ENCODE peak calls at places on chromosomes 12 and 14, in four cellular contexts. J, V, G and R are unnamed samples.
A peak's percentile ranks its signal among the peaks of the same experiment; 100 is the strongest.

GRCh38 chr12:20624718-20625117 is 70.4 kb upstream of the SLCO1C1 start:
- DNase-seq in G (no peak), V (peak; percentile 30), J (no peak), R (no peak)

GRCh38 chr12:130194154-130194553 is 31.9 kb downstream of the FZD10 start:
- DNase-seq in J (no peak), G (no peak), V (no peak), R (no peak)

GRCh38 chr12:7346571-7347225 is 42.8 kb downstream of the ACSM4 start:
- DNase-seq in J (no peak), G (no peak), V (no peak), R (no peak)

GRCh38 chr12:50845021-50845647 is 2.4 kb downstream of the TMPRSS12 start:
- DNase-seq in V (peak; percentile 33), G (no peak), J (no peak), R (no peak)

GRCh38 chr12:103524238-103524875 is 28.6 kb upstream of the C12orf42 start:
- DNase-seq in J (no peak), G (no peak), V (no peak), R (no peak)

GRCh38 chr14:91298576-91298975 is 54.1 kb upstream of the GPR68 start:
- DNase-seq in G (no peak), J (no peak), V (no peak), R (no peak)

GRCh38 chr12:31019561-31020308 is 53.9 kb upstream of the DDX11 start:
- DNase-seq in G (no peak), J (no peak), V (no peak), R (no peak)

GRCh38 chr14:103623883-103624482 is 5.0 kb upstream of the KLC1 start:
- DNase-seq in J (no peak), V (no peak), G (no peak), R (no peak)

GRCh38 chr12:54439096-54439495 is 20.0 kb upstream of the ITGA5 start:
- DNase-seq in V (no peak), J (no peak), G (no peak), R (no peak)

GRCh38 chr12:71846322-71846940 is 6.9 kb downstream of the TBC1D15 start:
- DNase-seq in V (peak; percentile 47), G (no peak), J (no peak), R (peak; percentile 12)

GRCh38 chr14:64225156-64225757 is 68.9 kb downstream of the ESR2 start:
- DNase-seq in G (no peak), J (no peak), V (no peak), R (no peak)

GRCh38 chr14:90496379-90496778 is 99.5 kb downstream of the CALM1 start:
- DNase-seq in G (no peak), J (no peak), V (no peak), R (no peak)

GRCh38 chr12:131138638-131139362 is 185.1 kb downstream of the ADGRD1 start:
- DNase-seq in G (no peak), V (no peak), J (no peak), R (no peak)

GRCh38 chr12:125549836-125550235 is 484.6 kb downstream of the AACS start:
- DNase-seq in G (no peak), J (no peak), V (no peak), R (no peak)

GRCh38 chr14:29650554-29651269 is 276.9 kb downstream of the PRKD1 start:
- DNase-seq in G (no peak), J (no peak), V (no peak), R (no peak)

GRCh38 chr12:120402217-120402616 is 33.3 kb upstream of the MSI1 start:
- DNase-seq in V (no peak), G (no peak), J (no peak), R (no peak)

GRCh38 chr14:69573205-69573840 is 1.3 kb downstream of the CCDC177 start:
- DNase-seq in G (no peak), V (no peak), J (no peak), R (no peak)

GRCh38 chr14:102902523-102903247 is 19.8 kb upstream of the AMN start:
- DNase-seq in V (no peak), G (no peak), J (no peak), R (no peak)

GRCh38 chr12:131642101-131642540 is 68.8 kb upstream of the SFSWAP start:
- DNase-seq in G (no peak), J (no peak), V (no peak), R (no peak)

GRCh38 chr12:39420043-39420442 is 22.9 kb downstream of the KIF21A start:
- DNase-seq in J (no peak), G (no peak), V (no peak), R (no peak)

GRCh38 chr12:118271770-118272417 is 100.8 kb downstream of the TAOK3 start:
- DNase-seq in G (no peak), J (no peak), V (no peak), R (peak; percentile 54)

GRCh38 chr14:21990116-21990515 is 316.5 kb upstream of the OR4E1 start:
- DNase-seq in J (no peak), G (no peak), V (no peak), R (no peak)
- TF ChIP-seq CTCF in J (no peak), G (peak; percentile 61), V (peak; percentile 28), R (peak; percentile 58)

GRCh38 chr12:10094648-10095047 is 4.1 kb downstream of the CLEC1A start:
- DNase-seq in G (no peak), V (no peak), J (no peak), R (no peak)
- H3K4me3 ChIP-seq in G (no peak overlapping the region), V (no peak overlapping the region), J (no peak overlapping the region), R (no peak overlapping the region)

DNA sequence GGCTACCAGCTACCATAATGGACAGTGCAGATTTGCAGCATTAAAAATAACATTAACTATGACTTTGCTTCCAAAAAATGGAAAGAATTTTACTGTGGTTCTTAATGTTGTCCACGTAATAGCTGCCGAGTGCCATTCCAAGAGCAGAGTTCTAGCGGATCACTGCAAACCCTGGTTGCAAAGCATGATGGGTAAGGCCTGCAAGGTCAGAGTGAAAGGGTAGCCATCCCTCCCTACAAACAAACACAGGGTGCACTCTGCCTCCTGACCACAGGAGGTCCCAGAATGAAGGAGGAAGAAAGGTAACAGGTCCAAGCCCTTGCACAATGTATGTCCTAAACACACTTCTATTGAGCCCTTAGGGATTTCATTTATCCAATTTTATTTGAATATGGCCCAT is 157.6 kb downstream of the DPF3 start:
- DNase-seq in V (peak; percentile 83), J (no peak), G (no peak), R (no peak)
- TF ChIP-seq CTCF in V (no peak), J (no peak), G (no peak), R (no peak)

DNA sequence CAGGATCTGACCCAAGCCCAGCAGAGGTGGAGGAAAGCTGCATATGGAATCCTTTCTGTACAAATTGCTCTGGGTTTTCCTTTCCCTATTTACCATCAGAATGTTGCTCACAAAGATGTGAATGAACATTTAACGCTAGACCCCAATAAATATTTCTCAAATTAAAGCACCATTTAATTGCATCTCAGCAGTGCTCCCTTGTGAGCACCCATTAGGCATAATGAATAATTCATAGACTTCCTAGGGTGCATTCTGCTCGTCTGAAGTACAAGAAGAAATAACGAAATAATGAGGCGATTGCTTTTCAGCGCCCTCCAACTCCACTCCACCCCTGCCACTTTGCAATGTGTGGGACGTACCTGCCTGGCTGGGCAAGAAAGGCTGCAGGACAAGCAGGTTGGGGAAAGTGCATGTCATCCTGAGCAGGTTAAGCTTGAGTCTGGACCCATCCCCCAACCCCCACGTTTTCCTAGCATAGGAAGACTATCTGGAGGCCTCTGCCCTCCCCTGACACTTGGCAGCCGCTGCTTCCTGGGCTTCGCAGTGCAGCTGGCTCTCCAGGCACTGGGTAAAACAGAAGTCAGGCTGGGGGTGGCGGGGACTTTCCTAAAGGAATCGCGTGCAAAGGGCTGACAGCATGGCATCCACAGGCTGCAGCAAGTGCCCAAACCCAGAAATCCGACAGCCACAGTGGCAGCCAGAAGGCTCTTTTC is 253.8 kb downstream of the DUSP6 start:
- DNase-seq in G (no peak), V (peak; percentile 7), J (no peak), R (no peak)
- H3K4me3 ChIP-seq in G (no peak overlapping the region), V (no peak overlapping the region), J (no peak overlapping the region), R (no peak overlapping the region)

DNA sequence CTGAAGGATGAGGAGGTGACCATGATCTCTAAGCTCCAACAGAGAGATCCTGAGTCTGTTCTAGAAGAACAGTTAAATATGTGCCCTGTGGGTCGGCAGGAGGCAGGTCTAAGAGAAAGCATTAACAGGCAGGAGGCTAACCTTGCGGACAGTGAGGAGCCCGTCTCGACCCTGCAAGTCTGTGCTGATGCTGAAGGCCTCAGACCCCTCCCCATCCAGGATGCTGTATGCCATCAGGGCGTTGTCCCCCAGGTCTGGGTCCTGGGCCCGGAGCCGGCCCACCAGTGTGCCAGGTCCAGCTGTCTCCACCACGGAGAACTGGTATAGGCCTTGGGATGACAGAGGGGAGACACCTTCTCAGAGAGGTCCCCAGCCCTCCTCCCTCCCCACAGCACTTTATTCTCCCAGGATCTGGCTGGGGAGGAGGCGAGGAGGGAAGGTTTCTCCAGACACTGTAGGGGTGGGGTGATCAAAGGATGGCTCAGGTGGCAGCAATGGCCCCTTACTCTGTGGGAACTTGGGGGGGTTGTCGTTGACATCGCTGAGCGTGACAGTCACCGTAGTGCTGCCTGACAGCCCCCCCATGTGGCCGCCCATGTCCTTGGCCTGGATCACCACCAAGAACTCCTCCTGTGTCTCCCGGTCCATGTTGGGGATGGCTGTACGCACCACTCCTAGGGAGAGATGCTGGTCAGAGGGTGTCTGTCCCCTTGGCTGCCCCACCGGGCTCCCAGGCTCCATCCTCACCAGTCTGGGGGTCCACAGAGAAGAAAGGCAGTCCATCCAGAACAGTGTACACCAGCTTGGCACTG is 3.1 kb downstream of the CDH24 start:
- DNase-seq in V (no peak), J (no peak), G (no peak), R (no peak)
- TF ChIP-seq CTCF in V (peak; percentile 24), J (no peak), G (no peak), R (no peak)

DNA sequence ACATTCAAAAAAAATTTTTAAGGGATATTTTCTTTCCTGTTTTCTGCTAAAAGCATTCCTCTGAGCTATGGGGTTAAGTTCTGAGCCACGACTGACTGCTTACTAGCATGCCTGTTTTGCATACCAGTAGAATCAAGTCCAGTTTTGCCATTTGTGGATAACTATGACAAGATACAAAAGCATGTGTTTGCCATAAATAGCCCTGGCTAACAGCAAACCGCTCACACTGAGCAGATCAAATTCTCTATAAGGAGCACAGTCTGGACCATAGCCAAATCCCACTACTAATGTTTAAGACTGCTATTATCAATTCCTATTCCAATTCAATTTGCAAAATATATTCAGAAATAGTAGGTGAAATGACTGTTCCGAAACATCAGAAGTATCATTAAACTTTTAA is 3.2 kb downstream of the CFL2 start:
- DNase-seq in V (peak; percentile 94), G (no peak), J (no peak), R (no peak)
- H3K4me3 ChIP-seq in V (no peak overlapping the region), G (no peak overlapping the region), J (no peak overlapping the region), R (no peak overlapping the region)

GRCh38 chr12:59646636-59647035 is 50.8 kb downstream of the SLC16A7 start:
- DNase-seq in V (peak; percentile 1), J (no peak), G (no peak), R (no peak)

GRCh38 chr12:59649203-59649602 is 53.4 kb downstream of the SLC16A7 start:
- DNase-seq in V (peak; percentile 27), J (no peak), G (no peak), R (peak; percentile 57)

GRCh38 chr12:59650594-59651229 is 54.9 kb downstream of the SLC16A7 start:
- DNase-seq in V (peak; percentile 15), G (no peak), J (no peak), R (no peak)

GRCh38 chr12:59643576-59643975 is 47.7 kb downstream of the SLC16A7 start:
- DNase-seq in J (no peak), V (no peak), G (no peak), R (no peak)

GRCh38 chr12:59645242-59645641 is 49.4 kb downstream of the SLC16A7 start:
- DNase-seq in V (no peak), J (no peak), G (no peak), R (no peak)
- TF ChIP-seq CTCF in V (no peak), J (no peak), G (no peak), R (no peak)

GRCh38 chr14:99260116-99260515 is 11.9 kb downstream of the BCL11B start:
- DNase-seq in V (no peak), G (no peak), J (no peak), R (no peak)
- H3K4me3 ChIP-seq in V (no peak overlapping the region), G (peak overlapping the region; percentile 46), J (no peak overlapping the region), R (no peak overlapping the region)